ENCODE peak calls at places on chromosomes 7 and 10, in nine cellular contexts. X, D, L, S, F, M, K, A and O are unnamed samples.

GRCh38 chr7:7237978-7238267 is 55.6 kb downstream of the C1GALT1 start:
- DNase-seq in X (no peak), D (no peak), L (no peak), S (no peak), F (no peak), M (no peak), K (no peak), A (no peak), O (no peak)

GRCh38 chr10:28915989-28916588 is 238.8 kb downstream of the BAMBI start:
- DNase-seq in X (no peak), D (no peak), L (no peak), S (no peak), F (no peak), M (no peak), K (no peak), A (no peak), O (no peak)

GRCh38 chr10:22761569-22762220 is 47.3 kb upstream of the PIP4K2A start:
- DNase-seq in X (peak), D (no peak), L (peak), S (no peak), F (no peak), M (no peak), K (no peak), A (no peak), O (no peak)

GRCh38 chr10:112475565-112476233 is 28.7 kb downstream of the VTI1A start:
- DNase-seq in X (no peak), D (no peak), L (no peak), S (peak), F (no peak), M (no peak), K (no peak), A (no peak), O (no peak)

GRCh38 chr7:157061979-157062378 is 51.5 kb upstream of the MNX1 start:
- DNase-seq in X (no peak), D (no peak), L (no peak), S (no peak), F (no peak), M (no peak), K (no peak), A (no peak), O (no peak)

GRCh38 chr7:108167460-108167859 is 37.3 kb upstream of the LAMB4 start:
- DNase-seq in X (no peak), D (no peak), L (no peak), S (peak), F (no peak), M (no peak), K (no peak), A (no peak), O (no peak)

GRCh38 chr7:129530881-129531391 is 28.6 kb downstream of the SMKR1 start:
- DNase-seq in X (no peak), D (peak), L (no peak), S (no peak), F (peak), M (peak), K (peak), A (peak), O (no peak)

GRCh38 chr7:22663319-22663718 is 63.7 kb upstream of the IL6 start:
- DNase-seq in X (no peak), D (no peak), L (no peak), S (no peak), F (no peak), M (no peak), K (no peak), A (peak), O (no peak)

GRCh38 chr7:2821161-2821841 is 22.8 kb downstream of the GNA12 start:
- DNase-seq in X (peak), D (no peak), L (no peak), S (peak), F (no peak), M (peak), K (peak), A (peak), O (peak)

GRCh38 chr10:56269181-56269580 is 91.9 kb downstream of the ZWINT start:
- DNase-seq in X (no peak), D (no peak), L (no peak), S (peak), F (no peak), M (no peak), K (no peak), A (no peak), O (no peak)

GRCh38 chr10:116721048-116721897 is 21.1 kb downstream of the HSPA12A start:
- DNase-seq in X (no peak), D (no peak), L (no peak), S (no peak), F (no peak), M (no peak), K (no peak), A (no peak), O (no peak)

GRCh38 chr7:78167825-78168224 is 369.3 kb downstream of the PHTF2 start:
- DNase-seq in X (no peak), D (no peak), L (no peak), S (no peak), F (no peak), M (no peak), K (no peak), A (no peak), O (no peak)

GRCh38 chr10:79244841-79245504 is 102.3 kb upstream of the PPIF start:
- DNase-seq in X (no peak), D (no peak), L (no peak), S (no peak), F (no peak), M (peak), K (no peak), A (no peak), O (peak)

GRCh38 chr7:90507692-90508091 is 38.3 kb downstream of the PTTG1IP2 start:
- DNase-seq in X (no peak), D (no peak), L (no peak), S (no peak), F (no peak), M (no peak), K (no peak), A (no peak), O (no peak)

GRCh38 chr7:1693419-1693990 is 23.4 kb downstream of the ELFN1 start:
- DNase-seq in X (no peak), D (peak), L (no peak), S (peak), F (no peak), M (no peak), K (no peak), A (no peak), O (no peak)

GRCh38 chr7:119438315-119438714 is 834.7 kb upstream of the KCND2 start:
- DNase-seq in X (no peak), D (no peak), L (no peak), S (no peak), F (no peak), M (no peak), K (no peak), A (no peak), O (no peak)

GRCh38 chr7:45684910-45685618 is 110.9 kb downstream of the ADCY1 start:
- DNase-seq in X (no peak), D (no peak), L (no peak), S (no peak), F (no peak), M (no peak), K (no peak), A (no peak), O (no peak)

GRCh38 chr10:75744242-75744641 is 312.8 kb downstream of the LRMDA start:
- DNase-seq in X (no peak), D (no peak), L (no peak), S (no peak), F (no peak), M (no peak), K (no peak), A (no peak), O (no peak)

GRCh38 chr7:116706668-116707126 is 34.7 kb downstream of the MET start:
- DNase-seq in X (no peak), D (no peak), L (no peak), S (peak), F (no peak), M (no peak), K (peak), A (no peak), O (no peak)

GRCh38 chr10:22427890-22428571 is 82.7 kb downstream of the SPAG6 start:
- DNase-seq in X (no peak), D (no peak), L (no peak), S (peak), F (peak), M (no peak), K (peak), A (peak), O (no peak)

GRCh38 chr7:155183655-155184054 is 113.5 kb downstream of the HTR5A start:
- DNase-seq in X (no peak), D (no peak), L (no peak), S (no peak), F (no peak), M (no peak), K (no peak), A (no peak), O (no peak)